ENCODE peak calls at places on chromosomes 12 and 14, in ten cellular contexts. B is PC-9, W is Peyer's patch, A is heart right ventricle, K is foreskin keratinocyte, D is IMR-90, J is psoas muscle, T is cardiac muscle cell, I is tibial artery, V is SK-N-SH. U is an unnamed sample. For H3K4me1, the result is how much of the 10 kb centered on the place peaks cover.

GRCh38 chr12:48969160-48969771 is 2.3 kb downstream of the WNT10B start:
- DNase-seq in B (no peak), W (no peak), A (no peak), K (no peak), D (no peak), J (no peak), T (no peak), I (no peak), V (peak), U (no peak)

GRCh38 chr14:105315941-105316562 is 1.5 kb downstream of the PACS2 start:
- DNase-seq in B (peak), W (no peak), A (no peak), K (no peak), D (no peak), J (no peak), T (no peak), I (peak), V (peak), U (no peak)

GRCh38 chr14:64363265-64363840 is 24.8 kb upstream of the MTHFD1 start:
- DNase-seq in B (no peak), W (no peak), A (no peak), K (peak), D (peak), J (no peak), T (peak), I (no peak), V (no peak), U (no peak)

GRCh38 chr12:1593232-1594044 is 943 bp downstream of the FBXL14 start:
- DNase-seq in B (peak), W (peak), A (peak), K (peak), D (no peak), J (peak), T (no peak), I (peak), V (peak), U (peak)

GRCh38 chr12:21541773-21542172 is 15.7 kb downstream of the SPX start:
- DNase-seq in B (no peak), W (no peak), A (no peak), K (no peak), D (no peak), J (no peak), T (no peak), I (no peak), V (no peak), U (no peak)

GRCh38 chr14:24829862-24830261 is 195.9 kb upstream of the GZMB start:
- DNase-seq in B (no peak), W (no peak), A (no peak), K (no peak), D (no peak), J (no peak), T (no peak), I (no peak), V (no peak), U (no peak)

GRCh38 chr14:34667007-34667406 is 37.1 kb upstream of the SNX6 start:
- DNase-seq in B (no peak), W (no peak), A (no peak), K (no peak), D (no peak), J (no peak), T (no peak), I (no peak), V (no peak), U (no peak)

GRCh38 chr12:121668750-121669524 is 517 bp downstream of the MORN3 start:
- DNase-seq in B (peak), W (peak), A (no peak), K (no peak), D (peak), J (peak), T (peak), I (no peak), V (peak), U (peak)

GRCh38 chr12:109082751-109083150 is 10.5 kb downstream of the ALKBH2 start:
- DNase-seq in B (no peak), W (no peak), A (no peak), K (no peak), D (no peak), J (no peak), T (no peak), I (no peak), V (no peak), U (no peak)

GRCh38 chr12:68919581-68920239 is 13.3 kb downstream of the CPM start:
- DNase-seq in B (no peak), W (no peak), A (no peak), K (no peak), D (no peak), J (no peak), T (peak), I (no peak), V (no peak), U (no peak)

GRCh38 chr12:110786012-110786411 is 43.3 kb upstream of the PPP1CC start:
- DNase-seq in B (no peak), W (no peak), A (no peak), K (no peak), D (no peak), J (no peak), T (no peak), I (no peak), V (no peak), U (no peak)

GRCh38 chr14:71228711-71229110 is 321.5 kb downstream of the PCNX1 start:
- DNase-seq in B (peak), W (no peak), A (no peak), K (no peak), D (no peak), J (no peak), T (peak), I (no peak), V (no peak), U (no peak)

GRCh38 chr14:52254086-52254485 is 13.4 kb upstream of the PTGDR start:
- DNase-seq in B (no peak), W (no peak), A (no peak), K (no peak), D (no peak), J (no peak), T (no peak), I (no peak), V (no peak), U (no peak)

GRCh38 chr14:103533999-103534575 is 5.1 kb downstream of the TRMT61A start:
- DNase-seq in B (no peak), W (no peak), A (no peak), K (no peak), D (no peak), J (no peak), T (no peak), I (no peak), V (no peak), U (no peak)

GRCh38 chr14:93946506-93947170 is 19.5 kb downstream of the FAM181A start:
- DNase-seq in B (no peak), W (no peak), A (no peak), K (peak), D (peak), J (no peak), T (peak), I (no peak), V (no peak), U (no peak)

GRCh38 chr14:63454863-63455622 is 88.1 kb downstream of the PPP2R5E start:
- DNase-seq in B (no peak), W (no peak), A (no peak), K (no peak), D (peak), J (no peak), T (peak), I (no peak), V (no peak), U (no peak)

GRCh38 chr14:39956372-39956771 is 524.1 kb upstream of the FBXO33 start:
- DNase-seq in B (no peak), W (no peak), A (no peak), K (no peak), D (no peak), J (no peak), T (no peak), I (no peak), V (no peak), U (no peak)

GRCh38 chr14:58830121-58830520 is 192.4 kb downstream of the DACT1 start:
- DNase-seq in B (no peak), W (no peak), A (no peak), K (no peak), D (no peak), J (no peak), T (no peak), I (no peak), V (no peak), U (no peak)

GRCh38 chr12:122097641-122098364 is 19.2 kb downstream of the MLXIP start:
- DNase-seq in B (peak), W (peak), A (peak), K (peak), D (peak), J (no peak), T (peak), I (no peak), V (peak), U (peak)

GRCh38 chr14:24334431-24335271 is at the start of gene ADCY4:
- DNase-seq in B (no peak), W (no peak), A (peak), K (no peak), D (no peak), J (peak), T (peak), I (no peak), V (peak), U (no peak)

GRCh38 chr12:16685107-16685506 is 79.1 kb upstream of the LMO3 start:
- DNase-seq in B (no peak), W (no peak), A (no peak), K (peak), D (peak), J (no peak), T (peak), I (no peak), V (no peak), U (no peak)
- TF ChIP-seq CTCF in B (peak), W (no peak), A (no peak), K (peak), D (peak), J (no peak), T (peak), I (no peak), V (no peak), U (peak)

DNA sequence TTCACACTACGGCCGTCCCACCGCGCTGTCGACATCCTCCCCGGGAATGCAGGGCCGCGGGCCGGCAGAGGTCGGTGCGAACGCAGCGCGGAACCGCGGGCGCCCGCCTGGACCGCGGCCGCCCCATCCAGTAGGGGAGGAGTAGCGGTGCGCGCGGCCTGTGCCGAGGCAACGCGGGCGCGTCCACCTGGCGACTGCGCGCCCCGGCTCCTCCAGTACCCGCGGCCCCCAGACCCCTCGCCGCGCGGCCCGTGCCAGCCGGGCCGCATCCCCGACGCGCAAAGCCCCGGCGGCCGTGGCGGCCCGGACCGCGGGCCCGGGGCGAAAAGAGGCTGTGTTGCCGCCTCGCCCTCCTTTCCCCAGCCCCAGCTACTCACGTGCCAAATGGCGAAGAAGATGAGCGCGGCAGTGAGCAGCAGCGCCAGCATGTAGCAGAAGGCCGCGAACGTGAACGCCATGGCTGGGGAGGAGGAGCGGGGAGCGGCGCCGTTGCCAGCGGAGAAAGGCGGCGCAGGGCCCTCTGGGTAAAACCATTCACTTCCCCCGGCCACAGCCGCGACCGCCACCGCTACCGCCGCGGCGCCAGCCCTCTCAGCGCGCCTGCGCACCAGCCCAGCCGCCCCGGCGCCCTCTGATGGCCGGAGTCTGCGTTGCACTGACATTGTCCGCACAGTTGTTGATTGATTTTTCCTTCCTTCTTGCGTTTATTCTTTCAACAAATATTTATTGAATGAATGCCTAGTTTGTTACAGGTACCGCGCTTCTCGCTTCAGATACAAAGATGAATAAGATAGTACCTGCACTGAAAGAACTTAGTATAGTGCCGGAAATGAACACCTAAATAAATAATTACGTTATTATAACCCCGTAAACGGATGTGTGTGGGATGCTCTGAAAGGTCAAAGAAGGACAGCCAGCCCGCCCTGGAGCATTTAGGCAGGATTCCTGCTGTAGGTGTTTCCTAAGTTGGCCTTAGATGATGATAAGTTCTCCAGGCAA is at the start of gene CNIH1:
- DNase-seq in B (peak), W (peak), A (peak), K (peak), D (peak), J (peak), T (peak), I (peak), V (peak), U (peak)
- H3K4me1 ChIP-seq in B (under half), W (under half), A (under half), K (under half), D (under half), J (under half), T (under half), I (under half), V (under half), U (under half)

GRCh38 chr12:39145175-39145999 is 240.0 kb upstream of the CPNE8 start:
- DNase-seq in B (peak), W (peak), A (peak), K (peak), D (no peak), J (peak), T (peak), I (no peak), V (peak), U (no peak)
- TF ChIP-seq CTCF in B (peak), W (no peak), A (peak), K (no peak), D (no peak), J (no peak), T (peak), I (peak), V (peak), U (no peak)

GRCh38 chr12:52062167-52063080 is 7.4 kb upstream of the ATG101 start:
- DNase-seq in B (no peak), W (no peak), A (no peak), K (no peak), D (no peak), J (no peak), T (no peak), I (no peak), V (peak), U (no peak)

GRCh38 chr12:52059582-52060497 is 8.6 kb downstream of the NR4A1 start:
- DNase-seq in B (no peak), W (no peak), A (peak), K (no peak), D (peak), J (no peak), T (peak), I (no peak), V (no peak), U (no peak)

GRCh38 chr12:52060498-52061177 is 9.1 kb upstream of the ATG101 start:
- DNase-seq in B (no peak), W (no peak), A (peak), K (no peak), D (peak), J (no peak), T (no peak), I (no peak), V (no peak), U (no peak)

GRCh38 chr12:52063081-52063985 is 6.4 kb upstream of the ATG101 start:
- DNase-seq in B (no peak), W (no peak), A (peak), K (no peak), D (no peak), J (peak), T (no peak), I (no peak), V (no peak), U (no peak)

GRCh38 chr12:52061470-52062166 is 8.2 kb upstream of the ATG101 start:
- DNase-seq in B (no peak), W (no peak), A (no peak), K (no peak), D (no peak), J (no peak), T (no peak), I (no peak), V (no peak), U (no peak)
- H3K4me1 ChIP-seq in B (under half), W (under half), A (under half), K (under half), D (under half), J (under half), T (under half), I (under half), V (under half), U (under half)

U was measured in Caco-2.